ENCODE peak calls at places on chromosomes 5 and 9, in ten cellular contexts. One of them, this sample, is unnamed.

GRCh38 chr5:20832204-20833080 is 844.4 kb upstream of the CDH18 start:
- DNase-seq in Daoy: no peak
- DNase-seq in SK-N-SH: no peak
- DNase-seq in activated CD4-positive, alpha-beta T cell treated with anti-CD3 and anti-CD28 coated beads for 48 hours: no peak
- DNase-seq in stimulated activated CD4-positive, alpha-beta T cell treated with anti-CD3 and anti-CD28 coated beads, Interleukin-2, amount 100 ng/mL, for 24 hours: no peak
- DNase-seq in midbrain: no peak
- DNase-seq in NT2/D1: no peak
- DNase-seq in SW480: no peak
- DNase-seq in stimulated activated CD8-positive, alpha-beta memory T cell treated with anti-CD3 and anti-CD28 coated beads, Interleukin-4, amount 100 ng/mL, for 24 hours: no peak
- DNase-seq in NCI-H2171: no peak
- DNase-seq in this sample: no peak

GRCh38 chr5:110880413-110880812 is 141.6 kb downstream of the SLC25A46 start:
- DNase-seq in stimulated activated CD4-positive, alpha-beta T cell treated with anti-CD3 and anti-CD28 coated beads, Interleukin-2, amount 100 ng/mL, for 24 hours: no peak
- DNase-seq in SW480: no peak
- DNase-seq in Daoy: peak; percentile 88
- DNase-seq in activated CD4-positive, alpha-beta T cell treated with anti-CD3 and anti-CD28 coated beads for 48 hours: no peak
- DNase-seq in NT2/D1: no peak
- DNase-seq in NCI-H2171: no peak
- DNase-seq in stimulated activated CD8-positive, alpha-beta memory T cell treated with anti-CD3 and anti-CD28 coated beads, Interleukin-4, amount 100 ng/mL, for 24 hours: no peak
- DNase-seq in SK-N-SH: no peak
- DNase-seq in midbrain: no peak
- DNase-seq in this sample: no peak

GRCh38 chr5:112217847-112218579 is 201.1 kb downstream of the EPB41L4A start:
- DNase-seq in stimulated activated CD8-positive, alpha-beta memory T cell treated with anti-CD3 and anti-CD28 coated beads, Interleukin-4, amount 100 ng/mL, for 24 hours: no peak
- DNase-seq in activated CD4-positive, alpha-beta T cell treated with anti-CD3 and anti-CD28 coated beads for 48 hours: no peak
- DNase-seq in midbrain: no peak
- DNase-seq in SW480: no peak
- DNase-seq in stimulated activated CD4-positive, alpha-beta T cell treated with anti-CD3 and anti-CD28 coated beads, Interleukin-2, amount 100 ng/mL, for 24 hours: no peak
- DNase-seq in SK-N-SH: no peak
- DNase-seq in NT2/D1: no peak
- DNase-seq in NCI-H2171: no peak
- DNase-seq in Daoy: no peak
- DNase-seq in this sample: no peak

GRCh38 chr5:173729079-173729765 is 112.8 kb upstream of the BOD1 start:
- DNase-seq in NT2/D1: no peak
- DNase-seq in SK-N-SH: no peak
- DNase-seq in midbrain: no peak
- DNase-seq in stimulated activated CD8-positive, alpha-beta memory T cell treated with anti-CD3 and anti-CD28 coated beads, Interleukin-4, amount 100 ng/mL, for 24 hours: no peak
- DNase-seq in NCI-H2171: no peak
- DNase-seq in SW480: no peak
- DNase-seq in activated CD4-positive, alpha-beta T cell treated with anti-CD3 and anti-CD28 coated beads for 48 hours: no peak
- DNase-seq in stimulated activated CD4-positive, alpha-beta T cell treated with anti-CD3 and anti-CD28 coated beads, Interleukin-2, amount 100 ng/mL, for 24 hours: no peak
- DNase-seq in Daoy: no peak
- DNase-seq in this sample: no peak

GRCh38 chr9:98370300-98370975 is 115.0 kb upstream of the TBC1D2 start:
- DNase-seq in SW480: no peak
- DNase-seq in NCI-H2171: no peak
- DNase-seq in SK-N-SH: no peak
- DNase-seq in activated CD4-positive, alpha-beta T cell treated with anti-CD3 and anti-CD28 coated beads for 48 hours: no peak
- DNase-seq in midbrain: no peak
- DNase-seq in stimulated activated CD8-positive, alpha-beta memory T cell treated with anti-CD3 and anti-CD28 coated beads, Interleukin-4, amount 100 ng/mL, for 24 hours: no peak
- DNase-seq in Daoy: no peak
- DNase-seq in stimulated activated CD4-positive, alpha-beta T cell treated with anti-CD3 and anti-CD28 coated beads, Interleukin-2, amount 100 ng/mL, for 24 hours: no peak
- DNase-seq in NT2/D1: no peak
- DNase-seq in this sample: no peak

GRCh38 chr9:6153425-6153824 is 62.2 kb upstream of the IL33 start:
- DNase-seq in SW480: no peak
- DNase-seq in NT2/D1: no peak
- DNase-seq in Daoy: no peak
- DNase-seq in NCI-H2171: no peak
- DNase-seq in midbrain: no peak
- DNase-seq in SK-N-SH: no peak
- DNase-seq in stimulated activated CD4-positive, alpha-beta T cell treated with anti-CD3 and anti-CD28 coated beads, Interleukin-2, amount 100 ng/mL, for 24 hours: no peak
- DNase-seq in stimulated activated CD8-positive, alpha-beta memory T cell treated with anti-CD3 and anti-CD28 coated beads, Interleukin-4, amount 100 ng/mL, for 24 hours: no peak
- DNase-seq in activated CD4-positive, alpha-beta T cell treated with anti-CD3 and anti-CD28 coated beads for 48 hours: no peak
- DNase-seq in this sample: no peak

GRCh38 chr5:159792180-159792579 is 124.1 kb upstream of the ADRA1B start:
- DNase-seq in SK-N-SH: no peak
- DNase-seq in NT2/D1: no peak
- DNase-seq in Daoy: no peak
- DNase-seq in stimulated activated CD4-positive, alpha-beta T cell treated with anti-CD3 and anti-CD28 coated beads, Interleukin-2, amount 100 ng/mL, for 24 hours: no peak
- DNase-seq in stimulated activated CD8-positive, alpha-beta memory T cell treated with anti-CD3 and anti-CD28 coated beads, Interleukin-4, amount 100 ng/mL, for 24 hours: no peak
- DNase-seq in activated CD4-positive, alpha-beta T cell treated with anti-CD3 and anti-CD28 coated beads for 48 hours: no peak
- DNase-seq in midbrain: no peak
- DNase-seq in SW480: no peak
- DNase-seq in NCI-H2171: no peak
- DNase-seq in this sample: peak; percentile 58

GRCh38 chr5:141986072-141986471 is 17.2 kb downstream of the RNF14 start:
- DNase-seq in NT2/D1: no peak
- DNase-seq in SW480: no peak
- DNase-seq in stimulated activated CD8-positive, alpha-beta memory T cell treated with anti-CD3 and anti-CD28 coated beads, Interleukin-4, amount 100 ng/mL, for 24 hours: no peak
- DNase-seq in stimulated activated CD4-positive, alpha-beta T cell treated with anti-CD3 and anti-CD28 coated beads, Interleukin-2, amount 100 ng/mL, for 24 hours: no peak
- DNase-seq in activated CD4-positive, alpha-beta T cell treated with anti-CD3 and anti-CD28 coated beads for 48 hours: no peak
- DNase-seq in NCI-H2171: no peak
- DNase-seq in Daoy: no peak
- DNase-seq in SK-N-SH: no peak
- DNase-seq in midbrain: no peak
- DNase-seq in this sample: no peak

GRCh38 chr9:134063088-134063875 is 4.5 kb downstream of the BRD3 start:
- DNase-seq in NCI-H2171: no peak
- DNase-seq in midbrain: no peak
- DNase-seq in stimulated activated CD8-positive, alpha-beta memory T cell treated with anti-CD3 and anti-CD28 coated beads, Interleukin-4, amount 100 ng/mL, for 24 hours: no peak
- DNase-seq in activated CD4-positive, alpha-beta T cell treated with anti-CD3 and anti-CD28 coated beads for 48 hours: no peak
- DNase-seq in Daoy: no peak
- DNase-seq in SK-N-SH: peak; percentile 25
- DNase-seq in SW480: no peak
- DNase-seq in NT2/D1: no peak
- DNase-seq in stimulated activated CD4-positive, alpha-beta T cell treated with anti-CD3 and anti-CD28 coated beads, Interleukin-2, amount 100 ng/mL, for 24 hours: no peak
- DNase-seq in this sample: peak; percentile 18

GRCh38 chr9:22238809-22239684 is 207.6 kb upstream of the DMRTA1 start:
- DNase-seq in SW480: peak; percentile 75
- DNase-seq in activated CD4-positive, alpha-beta T cell treated with anti-CD3 and anti-CD28 coated beads for 48 hours: no peak
- DNase-seq in stimulated activated CD8-positive, alpha-beta memory T cell treated with anti-CD3 and anti-CD28 coated beads, Interleukin-4, amount 100 ng/mL, for 24 hours: no peak
- DNase-seq in NT2/D1: no peak
- DNase-seq in SK-N-SH: no peak
- DNase-seq in midbrain: no peak
- DNase-seq in stimulated activated CD4-positive, alpha-beta T cell treated with anti-CD3 and anti-CD28 coated beads, Interleukin-2, amount 100 ng/mL, for 24 hours: no peak
- DNase-seq in NCI-H2171: peak; percentile 1
- DNase-seq in Daoy: no peak
- DNase-seq in this sample: no peak

GRCh38 chr9:119307471-119307870 is 61.8 kb downstream of the BRINP1 start:
- DNase-seq in NCI-H2171: no peak
- DNase-seq in NT2/D1: no peak
- DNase-seq in stimulated activated CD4-positive, alpha-beta T cell treated with anti-CD3 and anti-CD28 coated beads, Interleukin-2, amount 100 ng/mL, for 24 hours: no peak
- DNase-seq in Daoy: no peak
- DNase-seq in midbrain: no peak
- DNase-seq in SW480: no peak
- DNase-seq in activated CD4-positive, alpha-beta T cell treated with anti-CD3 and anti-CD28 coated beads for 48 hours: no peak
- DNase-seq in stimulated activated CD8-positive, alpha-beta memory T cell treated with anti-CD3 and anti-CD28 coated beads, Interleukin-4, amount 100 ng/mL, for 24 hours: no peak
- DNase-seq in SK-N-SH: no peak
- DNase-seq in this sample: no peak

GRCh38 chr5:176692835-176693476 is 45.7 kb downstream of the TSPAN17 start:
- DNase-seq in SK-N-SH: no peak
- DNase-seq in stimulated activated CD8-positive, alpha-beta memory T cell treated with anti-CD3 and anti-CD28 coated beads, Interleukin-4, amount 100 ng/mL, for 24 hours: no peak
- DNase-seq in activated CD4-positive, alpha-beta T cell treated with anti-CD3 and anti-CD28 coated beads for 48 hours: no peak
- DNase-seq in NT2/D1: no peak
- DNase-seq in SW480: no peak
- DNase-seq in Daoy: no peak
- DNase-seq in stimulated activated CD4-positive, alpha-beta T cell treated with anti-CD3 and anti-CD28 coated beads, Interleukin-2, amount 100 ng/mL, for 24 hours: no peak
- DNase-seq in midbrain: no peak
- DNase-seq in NCI-H2171: no peak
- DNase-seq in this sample: no peak

GRCh38 chr5:96834016-96834415 is 26.3 kb upstream of the ERAP1 start:
- DNase-seq in NT2/D1: no peak
- DNase-seq in stimulated activated CD8-positive, alpha-beta memory T cell treated with anti-CD3 and anti-CD28 coated beads, Interleukin-4, amount 100 ng/mL, for 24 hours: no peak
- DNase-seq in stimulated activated CD4-positive, alpha-beta T cell treated with anti-CD3 and anti-CD28 coated beads, Interleukin-2, amount 100 ng/mL, for 24 hours: no peak
- DNase-seq in NCI-H2171: no peak
- DNase-seq in activated CD4-positive, alpha-beta T cell treated with anti-CD3 and anti-CD28 coated beads for 48 hours: no peak
- DNase-seq in SW480: no peak
- DNase-seq in SK-N-SH: no peak
- DNase-seq in midbrain: no peak
- DNase-seq in Daoy: no peak
- DNase-seq in this sample: no peak

GRCh38 chr9:132945186-132946130 is 1.0 kb upstream of the TSC1 start:
- DNase-seq in SK-N-SH: no peak
- DNase-seq in stimulated activated CD4-positive, alpha-beta T cell treated with anti-CD3 and anti-CD28 coated beads, Interleukin-2, amount 100 ng/mL, for 24 hours: no peak
- DNase-seq in midbrain: no peak
- DNase-seq in NT2/D1: no peak
- DNase-seq in activated CD4-positive, alpha-beta T cell treated with anti-CD3 and anti-CD28 coated beads for 48 hours: no peak
- DNase-seq in SW480: no peak
- DNase-seq in Daoy: no peak
- DNase-seq in NCI-H2171: no peak
- DNase-seq in stimulated activated CD8-positive, alpha-beta memory T cell treated with anti-CD3 and anti-CD28 coated beads, Interleukin-4, amount 100 ng/mL, for 24 hours: no peak
- DNase-seq in this sample: no peak

GRCh38 chr5:120463991-120464626 is at the start of gene PRR16:
- DNase-seq in SK-N-SH: peak; percentile 90
- DNase-seq in SW480: no peak
- DNase-seq in midbrain: peak; percentile 71
- DNase-seq in NCI-H2171: no peak
- DNase-seq in stimulated activated CD4-positive, alpha-beta T cell treated with anti-CD3 and anti-CD28 coated beads, Interleukin-2, amount 100 ng/mL, for 24 hours: peak; percentile 19
- DNase-seq in activated CD4-positive, alpha-beta T cell treated with anti-CD3 and anti-CD28 coated beads for 48 hours: peak; percentile 28
- DNase-seq in stimulated activated CD8-positive, alpha-beta memory T cell treated with anti-CD3 and anti-CD28 coated beads, Interleukin-4, amount 100 ng/mL, for 24 hours: no peak
- DNase-seq in Daoy: peak; percentile 80
- DNase-seq in NT2/D1: no peak
- DNase-seq in this sample: no peak

GRCh38 chr9:131660466-131661405 is 79.1 kb downstream of the RAPGEF1 start:
- DNase-seq in activated CD4-positive, alpha-beta T cell treated with anti-CD3 and anti-CD28 coated beads for 48 hours: no peak
- DNase-seq in NCI-H2171: no peak
- DNase-seq in stimulated activated CD8-positive, alpha-beta memory T cell treated with anti-CD3 and anti-CD28 coated beads, Interleukin-4, amount 100 ng/mL, for 24 hours: no peak
- DNase-seq in stimulated activated CD4-positive, alpha-beta T cell treated with anti-CD3 and anti-CD28 coated beads, Interleukin-2, amount 100 ng/mL, for 24 hours: no peak
- DNase-seq in Daoy: peak; percentile 48
- DNase-seq in SW480: no peak
- DNase-seq in midbrain: peak; percentile 43
- DNase-seq in NT2/D1: peak; percentile 43
- DNase-seq in SK-N-SH: no peak
- DNase-seq in this sample: no peak

GRCh38 chr5:28666075-28666474 is 1627.7 kb upstream of the CDH9 start:
- DNase-seq in stimulated activated CD4-positive, alpha-beta T cell treated with anti-CD3 and anti-CD28 coated beads, Interleukin-2, amount 100 ng/mL, for 24 hours: no peak
- DNase-seq in Daoy: no peak
- DNase-seq in SK-N-SH: no peak
- DNase-seq in stimulated activated CD8-positive, alpha-beta memory T cell treated with anti-CD3 and anti-CD28 coated beads, Interleukin-4, amount 100 ng/mL, for 24 hours: no peak
- DNase-seq in NCI-H2171: no peak
- DNase-seq in SW480: no peak
- DNase-seq in activated CD4-positive, alpha-beta T cell treated with anti-CD3 and anti-CD28 coated beads for 48 hours: no peak
- DNase-seq in midbrain: no peak
- DNase-seq in NT2/D1: no peak
- DNase-seq in this sample: no peak

GRCh38 chr5:117302949-117303348 is 728.3 kb upstream of the SEMA6A start:
- DNase-seq in stimulated activated CD8-positive, alpha-beta memory T cell treated with anti-CD3 and anti-CD28 coated beads, Interleukin-4, amount 100 ng/mL, for 24 hours: no peak
- DNase-seq in SW480: no peak
- DNase-seq in NT2/D1: no peak
- DNase-seq in SK-N-SH: no peak
- DNase-seq in Daoy: no peak
- DNase-seq in midbrain: no peak
- DNase-seq in activated CD4-positive, alpha-beta T cell treated with anti-CD3 and anti-CD28 coated beads for 48 hours: no peak
- DNase-seq in NCI-H2171: no peak
- DNase-seq in stimulated activated CD4-positive, alpha-beta T cell treated with anti-CD3 and anti-CD28 coated beads, Interleukin-2, amount 100 ng/mL, for 24 hours: no peak
- DNase-seq in this sample: no peak

GRCh38 chr5:82785941-82786340 is 291.3 kb downstream of the TMEM167A start:
- DNase-seq in stimulated activated CD4-positive, alpha-beta T cell treated with anti-CD3 and anti-CD28 coated beads, Interleukin-2, amount 100 ng/mL, for 24 hours: no peak
- DNase-seq in midbrain: no peak
- DNase-seq in SW480: no peak
- DNase-seq in Daoy: no peak
- DNase-seq in stimulated activated CD8-positive, alpha-beta memory T cell treated with anti-CD3 and anti-CD28 coated beads, Interleukin-4, amount 100 ng/mL, for 24 hours: no peak
- DNase-seq in NCI-H2171: no peak
- DNase-seq in SK-N-SH: no peak
- DNase-seq in NT2/D1: no peak
- DNase-seq in activated CD4-positive, alpha-beta T cell treated with anti-CD3 and anti-CD28 coated beads for 48 hours: no peak
- DNase-seq in this sample: no peak

GRCh38 chr5:66621146-66621545 is 25.0 kb downstream of the MAST4 start:
- DNase-seq in activated CD4-positive, alpha-beta T cell treated with anti-CD3 and anti-CD28 coated beads for 48 hours: no peak
- DNase-seq in SK-N-SH: no peak
- DNase-seq in SW480: no peak
- DNase-seq in stimulated activated CD8-positive, alpha-beta memory T cell treated with anti-CD3 and anti-CD28 coated beads, Interleukin-4, amount 100 ng/mL, for 24 hours: no peak
- DNase-seq in stimulated activated CD4-positive, alpha-beta T cell treated with anti-CD3 and anti-CD28 coated beads, Interleukin-2, amount 100 ng/mL, for 24 hours: no peak
- DNase-seq in NCI-H2171: no peak
- DNase-seq in midbrain: no peak
- DNase-seq in Daoy: no peak
- DNase-seq in NT2/D1: no peak
- DNase-seq in this sample: no peak

GRCh38 chr5:104126980-104127379 is 564.4 kb upstream of the NUDT12 start:
- DNase-seq in midbrain: no peak
- DNase-seq in stimulated activated CD8-positive, alpha-beta memory T cell treated with anti-CD3 and anti-CD28 coated beads, Interleukin-4, amount 100 ng/mL, for 24 hours: no peak
- DNase-seq in stimulated activated CD4-positive, alpha-beta T cell treated with anti-CD3 and anti-CD28 coated beads, Interleukin-2, amount 100 ng/mL, for 24 hours: no peak
- DNase-seq in SW480: no peak
- DNase-seq in NT2/D1: no peak
- DNase-seq in NCI-H2171: no peak
- DNase-seq in Daoy: no peak
- DNase-seq in SK-N-SH: no peak
- DNase-seq in activated CD4-positive, alpha-beta T cell treated with anti-CD3 and anti-CD28 coated beads for 48 hours: no peak
- DNase-seq in this sample: no peak

GRCh38 chr5:137575847-137576246 is 76.7 kb upstream of the SPOCK1 start:
- DNase-seq in stimulated activated CD4-positive, alpha-beta T cell treated with anti-CD3 and anti-CD28 coated beads, Interleukin-2, amount 100 ng/mL, for 24 hours: no peak
- DNase-seq in midbrain: no peak
- DNase-seq in stimulated activated CD8-positive, alpha-beta memory T cell treated with anti-CD3 and anti-CD28 coated beads, Interleukin-4, amount 100 ng/mL, for 24 hours: no peak
- DNase-seq in NT2/D1: no peak
- DNase-seq in SW480: no peak
- DNase-seq in Daoy: peak; percentile 89
- DNase-seq in SK-N-SH: no peak
- DNase-seq in NCI-H2171: no peak
- DNase-seq in activated CD4-positive, alpha-beta T cell treated with anti-CD3 and anti-CD28 coated beads for 48 hours: no peak
- DNase-seq in this sample: no peak

GRCh38 chr9:127263244-127263643 is 1.3 kb upstream of the GARNL3 start:
- DNase-seq in stimulated activated CD8-positive, alpha-beta memory T cell treated with anti-CD3 and anti-CD28 coated beads, Interleukin-4, amount 100 ng/mL, for 24 hours: no peak
- DNase-seq in midbrain: peak; percentile 57
- DNase-seq in SK-N-SH: no peak
- DNase-seq in NT2/D1: no peak
- DNase-seq in stimulated activated CD4-positive, alpha-beta T cell treated with anti-CD3 and anti-CD28 coated beads, Interleukin-2, amount 100 ng/mL, for 24 hours: no peak
- DNase-seq in SW480: no peak
- DNase-seq in NCI-H2171: no peak
- DNase-seq in activated CD4-positive, alpha-beta T cell treated with anti-CD3 and anti-CD28 coated beads for 48 hours: no peak
- DNase-seq in Daoy: no peak
- DNase-seq in this sample: no peak

GRCh38 chr5:179269781-179270543 is 75.3 kb downstream of the ADAMTS2 start:
- DNase-seq in SW480: no peak
- DNase-seq in stimulated activated CD8-positive, alpha-beta memory T cell treated with anti-CD3 and anti-CD28 coated beads, Interleukin-4, amount 100 ng/mL, for 24 hours: no peak
- DNase-seq in SK-N-SH: peak; percentile 74
- DNase-seq in NT2/D1: no peak
- DNase-seq in stimulated activated CD4-positive, alpha-beta T cell treated with anti-CD3 and anti-CD28 coated beads, Interleukin-2, amount 100 ng/mL, for 24 hours: no peak
- DNase-seq in NCI-H2171: no peak
- DNase-seq in activated CD4-positive, alpha-beta T cell treated with anti-CD3 and anti-CD28 coated beads for 48 hours: no peak
- DNase-seq in Daoy: no peak
- DNase-seq in midbrain: no peak
- DNase-seq in this sample: no peak

GRCh38 chr5:118818604-118819003 is 169.7 kb downstream of the DTWD2 start:
- DNase-seq in NCI-H2171: no peak
- DNase-seq in midbrain: no peak
- DNase-seq in SK-N-SH: no peak
- DNase-seq in stimulated activated CD4-positive, alpha-beta T cell treated with anti-CD3 and anti-CD28 coated beads, Interleukin-2, amount 100 ng/mL, for 24 hours: no peak
- DNase-seq in NT2/D1: no peak
- DNase-seq in SW480: no peak
- DNase-seq in Daoy: no peak
- DNase-seq in activated CD4-positive, alpha-beta T cell treated with anti-CD3 and anti-CD28 coated beads for 48 hours: no peak
- DNase-seq in stimulated activated CD8-positive, alpha-beta memory T cell treated with anti-CD3 and anti-CD28 coated beads, Interleukin-4, amount 100 ng/mL, for 24 hours: no peak
- DNase-seq in this sample: no peak

This sample was measured in D721Med.